ENCODE peak calls at places on chromosomes 13 and 19, in nine cellular contexts. T is DND-41, U is dermis blood vessel endothelial cell, C is GF-D8, Y is heart right ventricle, X is fibroblast of the conjunctiva, S is stomach, W is adipocyte, F is AG10803. E is an unnamed sample.

GRCh38 chr19:46144756-46145155 is 3.3 kb upstream of the IGFL2 start:
- DNase-seq in W (no peak), C (no peak), X (no peak), S (no peak), U (peak; percentile 23), T (no peak), Y (no peak), F (no peak), E (no peak)

GRCh38 chr13:99350191-99350590 is 43.0 kb upstream of the GPR183 start:
- DNase-seq in S (no peak), U (no peak), F (no peak), T (no peak), Y (no peak), W (no peak), C (no peak), X (no peak), E (no peak)

GRCh38 chr19:3225677-3226093 is 1.2 kb downstream of the CELF5 start:
- DNase-seq in S (no peak), F (no peak), X (no peak), T (peak; percentile 17), W (no peak), C (no peak), U (no peak), Y (no peak), E (no peak)

GRCh38 chr19:10987621-10988297 is 26.9 kb downstream of the SMARCA4 start:
- DNase-seq in Y (no peak), C (no peak), U (no peak), T (no peak), W (no peak), S (no peak), X (no peak), F (no peak), E (no peak)

GRCh38 chr19:45908956-45909355 is 5.6 kb downstream of the NANOS2 start:
- DNase-seq in Y (no peak), X (no peak), F (no peak), T (no peak), U (no peak), W (no peak), C (no peak), S (no peak), E (no peak)

GRCh38 chr13:40031031-40031430 is 375.6 kb downstream of the COG6 start:
- DNase-seq in Y (no peak), U (peak; percentile 67), C (no peak), F (peak; percentile 47), X (no peak), T (no peak), S (no peak), W (no peak), E (no peak)

GRCh38 chr13:26923824-26924605 is 163.4 kb upstream of the GPR12 start:
- DNase-seq in T (no peak), Y (no peak), F (peak; percentile 31), S (no peak), C (no peak), X (no peak), U (peak; percentile 32), W (peak; percentile 28), E (no peak)

GRCh38 chr13:97257228-97257755 is 35.2 kb downstream of the MBNL2 start:
- DNase-seq in F (no peak), C (no peak), T (no peak), S (no peak), W (no peak), Y (no peak), X (no peak), U (no peak), E (no peak)

GRCh38 chr13:110949628-110950027 is 34.8 kb upstream of the ANKRD10 start:
- DNase-seq in S (no peak), Y (no peak), W (no peak), F (no peak), X (no peak), T (no peak), C (no peak), U (peak; percentile 27), E (no peak)

E was measured in right atrium auricular region.